ENCODE peak calls at places on chromosomes 4 and X, in seven cellular contexts. One of them, this sample, is unnamed.

GRCh38 chr4:45072981-45073380 is 346.6 kb upstream of the GNPDA2 start:
- DNase-seq in naive B cell: no peak
- DNase-seq in Daoy: no peak
- DNase-seq in sigmoid colon: no peak
- DNase-seq in HTR-8/SVneo: no peak
- DNase-seq in T follicular helper cell: no peak
- DNase-seq in AG08396: no peak
- DNase-seq in this sample: no peak

GRCh38 chr4:150982557-150983233 is 32.4 kb downstream of the LRBA start:
- DNase-seq in AG08396: no peak
- DNase-seq in Daoy: no peak
- DNase-seq in T follicular helper cell: no peak
- DNase-seq in HTR-8/SVneo: no peak
- DNase-seq in sigmoid colon: no peak
- DNase-seq in naive B cell: no peak
- DNase-seq in this sample: no peak

GRCh38 chr4:25860586-25861421 is 2.0 kb downstream of the SEL1L3 start:
- DNase-seq in sigmoid colon: no peak
- DNase-seq in HTR-8/SVneo: no peak
- DNase-seq in T follicular helper cell: no peak
- DNase-seq in Daoy: no peak
- DNase-seq in AG08396: no peak
- DNase-seq in naive B cell: peak; percentile 65
- DNase-seq in this sample: no peak

GRCh38 chr4:80197601-80198444 is 520 bp downstream of the PRDM8 start:
- DNase-seq in sigmoid colon: no peak
- DNase-seq in T follicular helper cell: no peak
- DNase-seq in HTR-8/SVneo: no peak
- DNase-seq in naive B cell: no peak
- DNase-seq in AG08396: no peak
- DNase-seq in Daoy: peak; percentile 31
- DNase-seq in this sample: no peak

GRCh38 chr4:27974339-27974738 is 1113.7 kb downstream of the STIM2 start:
- DNase-seq in naive B cell: no peak
- DNase-seq in Daoy: no peak
- DNase-seq in AG08396: no peak
- DNase-seq in T follicular helper cell: no peak
- DNase-seq in HTR-8/SVneo: no peak
- DNase-seq in sigmoid colon: no peak
- DNase-seq in this sample: no peak

GRCh38 chr4:100828986-100829685 is 311.3 kb upstream of the EMCN start:
- DNase-seq in AG08396: no peak
- DNase-seq in sigmoid colon: no peak
- DNase-seq in naive B cell: no peak
- DNase-seq in HTR-8/SVneo: no peak
- DNase-seq in T follicular helper cell: no peak
- DNase-seq in Daoy: no peak
- DNase-seq in this sample: no peak

GRCh38 chrX:108399427-108400165 is 38.6 kb downstream of the COL4A6 start:
- DNase-seq in sigmoid colon: no peak
- DNase-seq in Daoy: peak; percentile 24
- DNase-seq in naive B cell: no peak
- DNase-seq in T follicular helper cell: no peak
- DNase-seq in AG08396: no peak
- DNase-seq in HTR-8/SVneo: no peak
- DNase-seq in this sample: no peak

GRCh38 chr4:119209077-119209476 is 3.4 kb upstream of the USP53 start:
- DNase-seq in naive B cell: no peak
- DNase-seq in T follicular helper cell: no peak
- DNase-seq in AG08396: peak; percentile 70
- DNase-seq in HTR-8/SVneo: peak; percentile 54
- DNase-seq in sigmoid colon: no peak
- DNase-seq in Daoy: peak; percentile 74
- DNase-seq in this sample: no peak

This sample was measured in hypothalamus.